ENCODE peak calls at places on chromosomes 3 and 15, in ten cellular contexts. One of them, this sample, is unnamed.

GRCh38 chr15:77724649-77725048 is 91.9 kb upstream of the LINGO1 start:
- DNase-seq in CD8-positive, alpha-beta T cell: no peak
- DNase-seq in heart left ventricle: no peak
- DNase-seq in right atrium auricular region: no peak
- DNase-seq in tibial artery: no peak
- DNase-seq in A549: no peak
- DNase-seq in kidney: no peak
- DNase-seq in vagina: no peak
- DNase-seq in breast epithelium: no peak
- DNase-seq in pancreas: no peak
- DNase-seq in this sample: no peak

GRCh38 chr3:161274691-161275298 is 53.7 kb downstream of the NMD3 start:
- DNase-seq in heart left ventricle: no peak
- DNase-seq in vagina: no peak
- DNase-seq in A549: no peak
- DNase-seq in breast epithelium: no peak
- DNase-seq in kidney: no peak
- DNase-seq in right atrium auricular region: no peak
- DNase-seq in tibial artery: no peak
- DNase-seq in pancreas: no peak
- DNase-seq in CD8-positive, alpha-beta T cell: no peak
- DNase-seq in this sample: no peak

GRCh38 chr3:30440880-30441279 is 165.5 kb upstream of the TGFBR2 start:
- DNase-seq in kidney: no peak
- DNase-seq in pancreas: no peak
- DNase-seq in right atrium auricular region: peak; percentile 77
- DNase-seq in tibial artery: peak; percentile 80
- DNase-seq in breast epithelium: peak; percentile 82
- DNase-seq in heart left ventricle: peak; percentile 40
- DNase-seq in vagina: no peak
- DNase-seq in CD8-positive, alpha-beta T cell: no peak
- DNase-seq in A549: no peak
- DNase-seq in this sample: no peak

GRCh38 chr3:150763841-150764483 is 993 bp upstream of the SIAH2 start:
- DNase-seq in A549: peak; percentile 64
- DNase-seq in CD8-positive, alpha-beta T cell: no peak
- DNase-seq in breast epithelium: peak; percentile 33
- DNase-seq in tibial artery: peak; percentile 88
- DNase-seq in right atrium auricular region: peak; percentile 67
- DNase-seq in heart left ventricle: peak; percentile 72
- DNase-seq in pancreas: peak; percentile 84
- DNase-seq in vagina: peak; percentile 94
- DNase-seq in kidney: peak; percentile 88
- DNase-seq in this sample: peak; percentile 78

GRCh38 chr3:137572931-137573330 is 191.2 kb upstream of the SOX14 start:
- DNase-seq in tibial artery: no peak
- DNase-seq in breast epithelium: no peak
- DNase-seq in vagina: no peak
- DNase-seq in pancreas: no peak
- DNase-seq in A549: no peak
- DNase-seq in heart left ventricle: no peak
- DNase-seq in right atrium auricular region: no peak
- DNase-seq in CD8-positive, alpha-beta T cell: no peak
- DNase-seq in kidney: no peak
- DNase-seq in this sample: no peak

GRCh38 chr15:87971076-87971475 is 285.5 kb downstream of the NTRK3 start:
- DNase-seq in right atrium auricular region: no peak
- DNase-seq in A549: no peak
- DNase-seq in vagina: no peak
- DNase-seq in kidney: no peak
- DNase-seq in CD8-positive, alpha-beta T cell: no peak
- DNase-seq in pancreas: no peak
- DNase-seq in heart left ventricle: no peak
- DNase-seq in breast epithelium: no peak
- DNase-seq in tibial artery: no peak
- DNase-seq in this sample: no peak

GRCh38 chr15:82535566-82536408 is 4.5 kb downstream of the RPS17 start:
- DNase-seq in kidney: no peak
- DNase-seq in right atrium auricular region: no peak
- DNase-seq in tibial artery: no peak
- DNase-seq in CD8-positive, alpha-beta T cell: no peak
- DNase-seq in heart left ventricle: no peak
- DNase-seq in A549: no peak
- DNase-seq in breast epithelium: peak; percentile 10
- DNase-seq in vagina: peak; percentile 83
- DNase-seq in pancreas: no peak
- DNase-seq in this sample: no peak

GRCh38 chr3:11116336-11117059 is 37.8 kb upstream of the HRH1 start:
- DNase-seq in kidney: no peak
- DNase-seq in CD8-positive, alpha-beta T cell: no peak
- DNase-seq in heart left ventricle: no peak
- DNase-seq in right atrium auricular region: no peak
- DNase-seq in tibial artery: no peak
- DNase-seq in A549: no peak
- DNase-seq in pancreas: no peak
- DNase-seq in vagina: no peak
- DNase-seq in breast epithelium: no peak
- DNase-seq in this sample: no peak

DNA sequence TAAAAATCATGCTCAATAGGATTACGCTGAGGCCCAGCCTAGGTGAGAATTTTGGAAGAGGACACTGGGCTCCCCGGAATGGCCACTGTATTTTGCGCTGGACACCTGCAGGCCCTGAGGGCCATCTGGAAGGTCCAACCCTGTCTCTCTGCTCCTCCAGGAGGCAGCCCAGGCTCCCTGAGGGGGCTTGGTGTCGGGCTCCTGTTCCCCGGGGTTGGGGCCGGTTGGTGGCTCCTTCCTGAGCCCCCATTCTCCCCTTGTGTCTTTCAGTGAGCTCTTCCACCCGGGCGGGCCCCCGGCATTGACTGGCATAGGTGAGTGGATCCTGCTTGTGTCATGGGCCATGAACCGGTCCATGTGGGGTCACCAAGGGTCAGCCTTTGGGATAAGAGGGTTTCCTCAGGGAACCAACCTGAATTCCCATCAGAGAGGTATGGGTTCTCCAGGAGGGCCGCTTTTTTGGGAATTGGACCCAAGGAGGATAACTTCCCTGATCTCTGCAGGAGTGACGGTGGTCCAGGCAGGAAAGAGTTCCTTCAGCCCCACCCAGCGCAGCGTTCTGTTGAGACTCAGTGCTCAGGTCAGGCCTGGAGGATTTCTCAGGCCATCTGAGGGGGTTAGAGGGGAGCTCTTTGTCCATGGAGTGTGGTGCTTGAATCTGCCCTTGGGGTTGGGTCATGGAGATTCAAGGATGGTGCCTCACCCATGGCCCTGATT is 187.8 kb downstream of the UBE3A start:
- DNase-seq in vagina: no peak
- DNase-seq in breast epithelium: peak; percentile 10
- DNase-seq in pancreas: peak; percentile 37
- DNase-seq in kidney: no peak
- DNase-seq in A549: no peak
- DNase-seq in tibial artery: peak; percentile 52
- DNase-seq in right atrium auricular region: peak; percentile 52
- DNase-seq in CD8-positive, alpha-beta T cell: no peak
- DNase-seq in heart left ventricle: no peak
- DNase-seq in this sample: peak; percentile 54
- H3K9me3 ChIP-seq in vagina: no peaks in the 10 kb centered on the region
- H3K9me3 ChIP-seq in breast epithelium: peaks cover 62% of the 10 kb centered on the region
- H3K9me3 ChIP-seq in pancreas: no peaks in the 10 kb centered on the region
- H3K9me3 ChIP-seq in kidney: peaks cover 3% of the 10 kb centered on the region
- H3K9me3 ChIP-seq in A549: no peaks in the 10 kb centered on the region
- H3K9me3 ChIP-seq in tibial artery: peaks cover 4% of the 10 kb centered on the region
- H3K9me3 ChIP-seq in right atrium auricular region: peaks cover 11% of the 10 kb centered on the region
- H3K9me3 ChIP-seq in CD8-positive, alpha-beta T cell: no peaks in the 10 kb centered on the region
- H3K9me3 ChIP-seq in heart left ventricle: peaks cover 20% of the 10 kb centered on the region
- H3K9me3 ChIP-seq in this sample: no peaks in the 10 kb centered on the region

DNA sequence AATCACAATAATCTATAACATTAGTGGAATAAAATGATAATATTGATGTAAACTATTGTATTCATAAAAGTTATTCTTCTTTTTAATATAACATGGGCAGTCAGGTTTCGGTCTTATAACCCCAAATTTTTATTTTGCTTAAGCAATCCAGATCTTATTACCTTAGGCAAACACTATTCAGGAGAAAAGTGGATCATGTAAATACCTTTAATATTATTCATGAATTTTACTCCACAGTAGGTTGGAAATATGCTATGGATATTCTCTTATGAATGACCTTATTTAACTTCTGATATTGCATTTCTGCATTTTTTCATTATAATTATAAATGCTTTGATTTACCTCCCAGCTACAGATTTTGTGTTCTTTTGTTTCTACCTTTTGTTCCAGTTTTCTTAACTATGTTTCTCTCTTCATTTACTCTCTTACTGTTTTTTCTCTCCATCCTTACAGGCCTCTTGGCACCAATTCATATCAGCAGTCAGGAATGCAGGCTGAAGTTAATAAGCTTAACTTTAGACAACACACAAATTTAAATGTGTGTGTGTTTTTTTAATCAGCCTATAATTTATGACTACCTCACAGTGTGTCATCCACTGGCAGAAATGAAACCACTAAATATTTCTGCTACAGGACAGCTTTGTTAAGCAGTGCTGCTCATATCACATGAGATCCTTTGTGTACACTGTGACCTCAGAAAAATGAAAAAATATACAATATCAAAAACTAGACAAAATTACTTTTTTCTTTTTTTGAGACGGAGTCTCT is 111.0 kb downstream of the NSUN3 start:
- DNase-seq in vagina: no peak
- DNase-seq in CD8-positive, alpha-beta T cell: no peak
- DNase-seq in heart left ventricle: no peak
- DNase-seq in A549: no peak
- DNase-seq in tibial artery: no peak
- DNase-seq in breast epithelium: no peak
- DNase-seq in kidney: no peak
- DNase-seq in right atrium auricular region: no peak
- DNase-seq in pancreas: no peak
- DNase-seq in this sample: no peak
- H3K27ac ChIP-seq in vagina: no peak overlapping the region
- H3K27ac ChIP-seq in CD8-positive, alpha-beta T cell: no peak overlapping the region
- H3K27ac ChIP-seq in heart left ventricle: no peak overlapping the region
- H3K27ac ChIP-seq in A549: no peak overlapping the region
- H3K27ac ChIP-seq in tibial artery: no peak overlapping the region
- H3K27ac ChIP-seq in breast epithelium: no peak overlapping the region
- H3K27ac ChIP-seq in kidney: no peak overlapping the region
- H3K27ac ChIP-seq in right atrium auricular region: no peak overlapping the region
- H3K27ac ChIP-seq in pancreas: no peak overlapping the region
- H3K27ac ChIP-seq in this sample: no peak overlapping the region

GRCh38 chr15:70584441-70584837 is 178.9 kb downstream of the UACA start:
- DNase-seq in kidney: no peak
- DNase-seq in vagina: peak; percentile 60
- DNase-seq in right atrium auricular region: no peak
- DNase-seq in A549: no peak
- DNase-seq in heart left ventricle: no peak
- DNase-seq in breast epithelium: no peak
- DNase-seq in CD8-positive, alpha-beta T cell: no peak
- DNase-seq in pancreas: no peak
- DNase-seq in tibial artery: peak; percentile 41
- DNase-seq in this sample: no peak

GRCh38 chr15:70582143-70582945 is 181.0 kb downstream of the UACA start:
- DNase-seq in pancreas: no peak
- DNase-seq in heart left ventricle: no peak
- DNase-seq in CD8-positive, alpha-beta T cell: no peak
- DNase-seq in vagina: no peak
- DNase-seq in breast epithelium: no peak
- DNase-seq in tibial artery: peak; percentile 24
- DNase-seq in right atrium auricular region: no peak
- DNase-seq in A549: no peak
- DNase-seq in kidney: no peak
- DNase-seq in this sample: no peak

GRCh38 chr15:70585707-70586034 is 177.7 kb downstream of the UACA start:
- DNase-seq in vagina: no peak
- DNase-seq in A549: no peak
- DNase-seq in kidney: no peak
- DNase-seq in breast epithelium: no peak
- DNase-seq in heart left ventricle: no peak
- DNase-seq in right atrium auricular region: no peak
- DNase-seq in CD8-positive, alpha-beta T cell: no peak
- DNase-seq in pancreas: no peak
- DNase-seq in tibial artery: peak; percentile 48
- DNase-seq in this sample: no peak

GRCh38 chr15:70586241-70586640 is 177.1 kb downstream of the UACA start:
- DNase-seq in tibial artery: peak; percentile 45
- DNase-seq in heart left ventricle: no peak
- DNase-seq in CD8-positive, alpha-beta T cell: no peak
- DNase-seq in pancreas: no peak
- DNase-seq in right atrium auricular region: no peak
- DNase-seq in A549: no peak
- DNase-seq in kidney: no peak
- DNase-seq in breast epithelium: no peak
- DNase-seq in vagina: peak; percentile 29
- DNase-seq in this sample: no peak

DNA sequence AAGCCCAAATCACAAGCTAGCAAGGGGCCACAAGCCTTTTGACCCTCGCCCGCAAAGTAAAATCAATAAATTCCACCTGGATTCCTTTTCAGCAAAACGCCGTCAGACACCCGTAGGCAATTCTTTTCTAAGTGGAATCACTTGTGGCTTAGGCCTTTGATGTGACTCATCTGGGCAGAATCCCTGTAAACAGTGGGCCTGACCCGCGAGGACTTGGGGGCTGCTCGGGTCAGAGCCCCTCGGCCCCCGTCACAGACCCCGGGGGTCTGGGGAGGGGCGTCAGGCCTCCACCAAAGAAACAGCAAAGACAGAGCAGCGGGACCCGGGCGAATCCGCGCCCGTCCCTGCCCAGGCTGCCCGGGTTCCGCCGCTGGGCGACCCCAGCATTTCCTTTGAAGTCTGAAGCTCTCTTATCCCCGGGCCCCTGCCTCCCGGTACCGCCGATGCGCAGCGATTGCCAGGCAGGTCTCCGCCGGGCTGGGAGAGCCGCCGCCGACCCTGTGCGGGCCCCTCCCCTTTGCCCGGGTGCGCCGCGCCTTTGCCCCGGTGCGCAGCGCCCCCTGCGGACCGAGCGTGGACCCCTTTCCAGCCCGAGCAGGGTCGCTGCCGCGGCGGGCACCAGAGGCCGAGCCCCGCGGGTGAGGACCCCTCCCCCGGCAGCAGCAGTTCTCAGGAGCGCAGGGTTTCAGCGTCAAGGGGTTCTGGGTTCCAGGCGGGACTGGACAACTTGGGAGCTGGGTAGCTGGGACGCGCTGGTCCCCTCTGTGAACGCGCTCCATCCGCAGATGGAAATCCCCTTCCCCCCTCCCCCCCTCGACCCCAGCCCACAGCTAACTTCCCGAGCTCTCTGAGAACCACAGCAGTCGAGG is 178.3 kb downstream of the UACA start:
- DNase-seq in A549: peak; percentile 77
- DNase-seq in CD8-positive, alpha-beta T cell: peak; percentile 25
- DNase-seq in breast epithelium: no peak
- DNase-seq in tibial artery: peak; percentile 52
- DNase-seq in kidney: no peak
- DNase-seq in right atrium auricular region: no peak
- DNase-seq in pancreas: peak; percentile 67
- DNase-seq in vagina: peak; percentile 80
- DNase-seq in heart left ventricle: no peak
- DNase-seq in this sample: no peak
- TF ChIP-seq CTCF in A549: peak; percentile 89
- TF ChIP-seq CTCF in CD8-positive, alpha-beta T cell: peak; percentile 69
- TF ChIP-seq CTCF in breast epithelium: peak; percentile 21
- TF ChIP-seq CTCF in tibial artery: no peak
- TF ChIP-seq CTCF in kidney: peak; percentile 22
- TF ChIP-seq CTCF in right atrium auricular region: peak; percentile 64
- TF ChIP-seq CTCF in pancreas: no peak
- TF ChIP-seq CTCF in vagina: peak; percentile 25
- TF ChIP-seq CTCF in heart left ventricle: peak; percentile 18
- TF ChIP-seq CTCF in this sample: peak; percentile 28

DNA sequence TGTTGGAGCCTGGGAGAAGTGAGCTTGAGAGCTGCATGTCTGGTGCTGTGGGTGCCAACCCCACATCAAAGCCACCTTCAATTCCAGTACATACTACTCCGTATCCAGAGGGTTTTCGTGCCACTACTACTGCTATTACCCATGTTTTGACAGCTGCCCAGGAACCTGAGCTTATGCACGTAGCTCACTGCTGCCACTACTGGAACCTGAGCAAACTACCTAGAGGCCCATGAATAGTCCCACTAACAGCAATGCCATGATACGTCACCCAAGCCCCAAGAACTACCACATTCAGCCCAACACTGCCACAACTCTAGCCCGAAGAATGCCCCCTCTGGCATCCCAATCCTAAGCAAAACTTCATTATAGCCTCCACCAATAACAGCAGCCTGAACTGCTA is 215.2 kb upstream of the BCHE start:
- DNase-seq in right atrium auricular region: no peak
- DNase-seq in pancreas: no peak
- DNase-seq in kidney: no peak
- DNase-seq in A549: no peak
- DNase-seq in tibial artery: no peak
- DNase-seq in heart left ventricle: no peak
- DNase-seq in breast epithelium: no peak
- DNase-seq in vagina: no peak
- DNase-seq in CD8-positive, alpha-beta T cell: no peak
- DNase-seq in this sample: no peak
- H3K9me3 ChIP-seq in right atrium auricular region: no peaks in the 10 kb centered on the region
- H3K9me3 ChIP-seq in pancreas: no peaks in the 10 kb centered on the region
- H3K9me3 ChIP-seq in kidney: no peaks in the 10 kb centered on the region
- H3K9me3 ChIP-seq in A549: no peaks in the 10 kb centered on the region
- H3K9me3 ChIP-seq in tibial artery: no peaks in the 10 kb centered on the region
- H3K9me3 ChIP-seq in heart left ventricle: no peaks in the 10 kb centered on the region
- H3K9me3 ChIP-seq in breast epithelium: no peaks in the 10 kb centered on the region
- H3K9me3 ChIP-seq in vagina: no peaks in the 10 kb centered on the region
- H3K9me3 ChIP-seq in CD8-positive, alpha-beta T cell: no peaks in the 10 kb centered on the region
- H3K9me3 ChIP-seq in this sample: no peaks in the 10 kb centered on the region